ENCODE peak calls at places on chromosomes 4 and X, in four cellular contexts. X is psoas muscle, D is left ventricle myocardium inferior, O is fibroblast of lung. T is an unnamed sample. For H3K4me1, the result is how much of the 10 kb centered on the place peaks cover.

GRCh38 chr4:151604238-151604637 is 156.6 kb downstream of the GATB start:
- DNase-seq in O (peak), D (no peak), X (no peak), T (peak)

GRCh38 chrX:129732857-129733256 is 5.9 kb upstream of the XPNPEP2 start:
- DNase-seq in O (no peak), X (no peak), D (no peak), T (no peak)

GRCh38 chr4:10045481-10045880 is 24.2 kb upstream of the SLC2A9 start:
- DNase-seq in X (no peak), D (no peak), O (peak), T (no peak)

GRCh38 chr4:20288846-20289512 is 37.3 kb downstream of the SLIT2 start:
- DNase-seq in X (no peak), O (peak), D (no peak), T (no peak)

GRCh38 chr4:101256222-101256621 is 91.1 kb downstream of the PPP3CA start:
- DNase-seq in X (no peak), D (no peak), O (no peak), T (no peak)

GRCh38 chr4:153393397-153393796 is 48.9 kb downstream of the MND1 start:
- DNase-seq in O (peak), D (no peak), X (peak), T (no peak)

GRCh38 chrX:121256653-121257052 is 209.2 kb downstream of the GLUD2 start:
- DNase-seq in D (no peak), X (no peak), O (peak), T (no peak)

GRCh38 chrX:133923548-133923947 is 61.8 kb downstream of the GPC3 start:
- DNase-seq in X (no peak), D (no peak), O (no peak), T (peak)

GRCh38 chr4:174490356-174490969 is 31.8 kb downstream of the HPGD start:
- DNase-seq in D (no peak), X (no peak), O (peak), T (no peak)

GRCh38 chr4:147492761-147493160 is 11.9 kb downstream of the EDNRA start:
- DNase-seq in O (peak), X (no peak), D (peak), T (no peak)

GRCh38 chr4:41373221-41373620 is 116.5 kb downstream of the UCHL1 start:
- DNase-seq in O (no peak), X (no peak), D (no peak), T (no peak)

GRCh38 chr4:83855044-83855443 is 319.1 kb downstream of the GPAT3 start:
- DNase-seq in X (no peak), O (peak), D (no peak), T (no peak)

GRCh38 chrX:33086886-33087285 is 124.5 kb downstream of the DMD start:
- DNase-seq in D (no peak), X (no peak), O (no peak), T (no peak)

GRCh38 chr4:185708348-185708747 is 103.6 kb downstream of the SORBS2 start:
- DNase-seq in O (peak), D (no peak), X (no peak), T (no peak)

GRCh38 chrX:109954955-109955354 is 48.0 kb upstream of the TMEM164 start:
- DNase-seq in D (no peak), O (no peak), X (no peak), T (no peak)

GRCh38 chr4:121192500-121192899 is 28.4 kb upstream of the TNIP3 start:
- DNase-seq in D (no peak), X (no peak), O (peak), T (no peak)

GRCh38 chr4:73735231-73735630 is 5.1 kb upstream of the CXCL8 start:
- DNase-seq in O (peak), D (no peak), X (no peak), T (no peak)

GRCh38 chr4:45568694-45569093 is 555.2 kb downstream of the GABRG1 start:
- DNase-seq in D (no peak), O (no peak), X (no peak), T (no peak)

GRCh38 chrX:69088171-69088938 is 76.9 kb downstream of the PJA1 start:
- DNase-seq in D (no peak), O (peak), X (no peak), T (no peak)

GRCh38 chr4:52658671-52659015 is 458 bp downstream of the USP46 start:
- DNase-seq in O (no peak), D (no peak), X (peak), T (no peak)

GRCh38 chr4:30769093-30769492 is 48.9 kb downstream of the PCDH7 start:
- DNase-seq in D (no peak), O (no peak), X (no peak), T (peak)

GRCh38 chr4:154010377-154010776 is 221.5 kb upstream of the SFRP2 start:
- DNase-seq in D (no peak), O (no peak), X (peak), T (no peak)

GRCh38 chr4:56082809-56083208 is 134.1 kb downstream of the CEP135 start:
- DNase-seq in X (no peak), O (no peak), D (no peak), T (no peak)

GRCh38 chrX:68831405-68832100 is 2.7 kb downstream of the EFNB1 start:
- DNase-seq in O (no peak), D (no peak), X (no peak), T (no peak)

GRCh38 chr4:51894246-51894645 is 51.3 kb downstream of the DCUN1D4 start:
- DNase-seq in X (no peak), O (peak), D (no peak), T (no peak)

GRCh38 chr4:74628808-74629616 is 165.3 kb downstream of the BTC start:
- DNase-seq in X (no peak), O (no peak), D (no peak), T (no peak)

GRCh38 chr4:90753068-90753467 is 625.9 kb downstream of the CCSER1 start:
- DNase-seq in O (no peak), D (no peak), X (no peak), T (no peak)

GRCh38 chr4:73259552-73260140 is 1.0 kb upstream of the ANKRD17 start:
- DNase-seq in X (no peak), D (no peak), O (peak), T (no peak)

GRCh38 chr4:139556071-139556734 is at the start of gene SETD7:
- DNase-seq in X (peak), O (peak), D (peak), T (peak)

GRCh38 chrX:29143356-29143755 is 556.1 kb downstream of the IL1RAPL1 start:
- DNase-seq in O (peak), D (no peak), X (no peak), T (no peak)

GRCh38 chr4:3041192-3042142 is 32.9 kb downstream of the HTT-AS start:
- DNase-seq in X (peak), D (peak), O (peak), T (peak)
- H3K4me3 ChIP-seq in X (peak), D (peak), O (peak), T (peak)

GRCh38 chr4:102809691-102810090 is 17.7 kb downstream of the UBE2D3 start:
- DNase-seq in O (peak), X (no peak), D (no peak), T (no peak)
- H3K4me1 ChIP-seq in O (under half), X (half or more), D (half or more), T (under half)

GRCh38 chr4:1233641-1234277 is 15.2 kb downstream of the CTBP1 start:
- DNase-seq in O (no peak), D (peak), X (peak), T (no peak)
- TF ChIP-seq CTCF in O (peak), D (peak), X (no peak), T (peak)

GRCh38 chr4:68271851-68272756 is 26.6 kb upstream of the TMPRSS11B start:
- DNase-seq in D (no peak), X (no peak), O (peak), T (no peak)
- H3K4me3 ChIP-seq in D (peak), X (peak), O (peak), T (peak)

GRCh38 chr4:2416564-2417195 is 1.8 kb downstream of the ZFYVE28 start:
- DNase-seq in X (peak), D (peak), O (peak), T (no peak)
- H3K4me1 ChIP-seq in X (under half), D (half or more), O (under half), T (under half)

GRCh38 chr4:175708739-175709138 is 103.3 kb downstream of the GPM6A start:
- DNase-seq in X (no peak), O (no peak), D (no peak), T (no peak)
- TF ChIP-seq CTCF in X (no peak), O (no peak), D (no peak), T (no peak)

T was measured in BE2C.